ENCODE peak calls at places on chromosomes 11 and 22, in nine cellular contexts. C is AG04450, Q is lower lobe of right lung, S is cardiac muscle cell, R is right lobe of liver, Y is body of pancreas, T is A549, E is hepatocyte, A is astrocyte. U is an unnamed sample.

GRCh38 chr11:11973361-11973800 is 35.0 kb downstream of the DKK3 start:
- DNase-seq in Q (no peak), E (no peak), Y (peak; percentile 47), C (no peak), S (peak; percentile 75), T (no peak), R (peak; percentile 74), A (peak; percentile 83), U (no peak)

GRCh38 chr11:74142624-74143023 is 28.2 kb downstream of the C2CD3 start:
- DNase-seq in Y (no peak), R (no peak), T (no peak), E (no peak), Q (no peak), C (no peak), S (no peak), A (peak; percentile 70), U (no peak)

GRCh38 chr11:2507945-2508749 is 63.3 kb downstream of the KCNQ1 start:
- DNase-seq in E (no peak), S (no peak), T (no peak), A (no peak), C (no peak), Y (no peak), R (no peak), Q (no peak), U (no peak)

GRCh38 chr11:29005401-29005980 is 897.3 kb downstream of the METTL15 start:
- DNase-seq in T (no peak), E (no peak), S (no peak), A (no peak), R (no peak), C (no peak), Q (no peak), Y (no peak), U (no peak)

GRCh38 chr11:43825217-43825816 is 55.3 kb upstream of the ALKBH3 start:
- DNase-seq in S (peak; percentile 46), A (no peak), Y (peak; percentile 27), C (no peak), T (peak; percentile 10), R (no peak), E (peak; percentile 58), Q (no peak), U (no peak)

GRCh38 chr11:79082920-79083319 is 357.9 kb downstream of the TENM4 start:
- DNase-seq in A (no peak), C (no peak), Y (no peak), E (no peak), R (no peak), T (no peak), S (no peak), Q (no peak), U (no peak)

GRCh38 chr22:30325065-30325720 is 1.5 kb downstream of the TBC1D10A start:
- DNase-seq in A (peak; percentile 82), Y (peak; percentile 47), C (no peak), E (peak; percentile 91), Q (no peak), R (peak; percentile 45), S (peak; percentile 85), T (peak; percentile 47), U (no peak)

GRCh38 chr11:65169164-65169641 is 830 bp upstream of the SPDYC start:
- DNase-seq in C (no peak), Q (no peak), R (no peak), T (no peak), E (no peak), Y (no peak), A (peak; percentile 22), S (peak; percentile 69), U (peak; percentile 33)

GRCh38 chr22:29797351-29797750 is 30.2 kb downstream of the UQCR10 start:
- DNase-seq in Y (peak; percentile 43), A (no peak), R (no peak), E (no peak), C (no peak), T (no peak), Q (no peak), S (no peak), U (no peak)

GRCh38 chr11:73358071-73358470 is 18.1 kb upstream of the RELT start:
- DNase-seq in C (no peak), R (no peak), Y (no peak), S (no peak), Q (no peak), A (no peak), E (no peak), T (no peak), U (no peak)

GRCh38 chr11:105609832-105610781 is at the start of gene GRIA4:
- DNase-seq in S (peak; percentile 65), A (peak; percentile 51), T (no peak), E (peak; percentile 46), Q (peak; percentile 45), Y (peak; percentile 8), C (peak; percentile 16), R (peak; percentile 45), U (peak; percentile 17)

GRCh38 chr11:131488208-131488607 is 117.8 kb downstream of the NTM start:
- DNase-seq in Q (no peak), A (no peak), T (no peak), E (no peak), S (no peak), Y (peak; percentile 11), R (no peak), C (no peak), U (no peak)

GRCh38 chr22:38139901-38140300 is 29.4 kb upstream of the BAIAP2L2 start:
- DNase-seq in Q (no peak), R (peak; percentile 23), E (no peak), S (no peak), A (no peak), Y (no peak), T (no peak), C (no peak), U (peak; percentile 37)

GRCh38 chr22:43490311-43490710 is 78.5 kb downstream of the MPPED1 start:
- DNase-seq in S (no peak), E (no peak), C (no peak), Y (no peak), T (no peak), R (no peak), Q (no peak), A (no peak), U (no peak)

GRCh38 chr22:23774922-23775436 is 2.3 kb downstream of the MMP11 start:
- DNase-seq in Q (no peak), S (peak; percentile 75), T (no peak), C (no peak), E (peak; percentile 51), A (peak; percentile 65), R (no peak), Y (no peak), U (no peak)

GRCh38 chr11:77047007-77047927 is 13.1 kb downstream of the B3GNT6 start:
- DNase-seq in E (peak; percentile 93), Q (no peak), Y (peak; percentile 94), T (peak; percentile 69), C (peak; percentile 79), S (peak; percentile 94), R (no peak), A (peak; percentile 80), U (peak; percentile 93)
- TF ChIP-seq CTCF in E (peak; percentile 76), Q (peak; percentile 72), Y (peak; percentile 95), T (peak; percentile 93), C (peak; percentile 77), S (peak; percentile 66), R (peak; percentile 77), A (peak; percentile 89), U (peak; percentile 91)

DNA sequence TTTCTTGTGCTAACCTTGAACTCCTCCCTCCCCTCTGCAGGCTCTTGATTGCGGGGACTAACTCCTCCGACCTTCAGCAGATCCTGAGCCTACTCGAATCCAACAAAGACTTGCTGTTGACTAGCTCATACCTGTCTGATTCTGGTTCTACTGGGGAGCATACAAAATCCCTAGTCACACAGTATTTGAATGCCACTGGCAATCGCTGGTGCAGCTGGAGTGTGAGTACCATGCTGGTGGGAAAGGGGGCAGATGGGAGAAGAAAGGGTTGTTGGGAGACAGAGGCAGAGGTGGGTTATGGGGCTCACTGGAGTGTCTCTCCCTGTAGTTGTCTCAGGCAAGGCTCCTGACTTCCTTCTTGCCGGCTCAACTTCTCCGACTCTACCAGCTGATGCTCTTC is 4.4 kb downstream of the SLC3A2 start:
- DNase-seq in C (no peak), A (no peak), Q (no peak), T (no peak), R (no peak), S (no peak), E (no peak), Y (no peak), U (no peak)
- H3K4me3 ChIP-seq in C (peak overlapping the region; percentile 45), A (no peak overlapping the region), Q (peak overlapping the region; percentile 4), T (peak overlapping the region; percentile 89), R (no peak overlapping the region), S (no peak overlapping the region), E (no peak overlapping the region), Y (no peak overlapping the region), U (no peak overlapping the region)

GRCh38 chr22:48240165-48240934 is 1477.9 kb downstream of the TBC1D22A start:
- DNase-seq in C (no peak), R (no peak), S (no peak), Y (no peak), T (no peak), A (no peak), E (no peak), Q (no peak), U (no peak)

GRCh38 chr22:48242461-48242864 is 1480.0 kb downstream of the TBC1D22A start:
- DNase-seq in A (no peak), S (no peak), T (no peak), Q (no peak), R (peak; percentile 14), C (no peak), E (no peak), Y (no peak), U (no peak)

GRCh38 chr22:48240935-48241230 is 1478.4 kb downstream of the TBC1D22A start:
- DNase-seq in S (no peak), Q (no peak), T (no peak), C (no peak), E (no peak), R (peak; percentile 9), Y (no peak), A (no peak), U (no peak)

GRCh38 chr22:48239461-48240164 is 1477.2 kb downstream of the TBC1D22A start:
- DNase-seq in Q (no peak), C (no peak), E (no peak), S (no peak), T (no peak), A (no peak), R (peak; percentile 30), Y (no peak), U (no peak)

DNA sequence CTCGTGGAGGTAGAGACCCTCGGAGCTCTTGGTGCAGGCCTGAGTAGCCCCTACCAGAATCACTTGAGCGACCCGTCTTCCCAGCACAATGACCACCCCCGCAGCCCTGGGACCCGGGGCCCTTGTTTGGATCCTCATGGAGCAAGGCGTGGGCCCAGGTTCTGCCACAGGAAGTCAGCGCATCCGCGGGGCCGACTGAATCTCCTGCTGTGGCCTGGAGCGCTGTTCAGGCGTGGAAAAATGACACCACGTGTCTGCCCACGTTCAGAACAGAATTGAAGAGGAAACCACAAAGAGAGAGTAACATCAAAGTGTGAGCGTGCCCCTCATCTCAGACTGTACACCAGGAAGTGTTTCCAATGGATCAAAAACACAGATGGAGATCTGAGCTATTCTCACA is 1479.2 kb downstream of the TBC1D22A start:
- DNase-seq in R (peak; percentile 27), E (no peak), Y (no peak), T (no peak), A (no peak), Q (no peak), S (no peak), C (no peak), U (no peak)
- H3K9me3 ChIP-seq in R (no peaks in the 10 kb centered on the region), E (no peaks in the 10 kb centered on the region), Y (no peaks in the 10 kb centered on the region), T (no peaks in the 10 kb centered on the region), A (peaks cover 9% of the 10 kb centered on the region), Q (no peaks in the 10 kb centered on the region), S (no peaks in the 10 kb centered on the region), C (peaks cover 91% of the 10 kb centered on the region), U (peaks cover 3% of the 10 kb centered on the region)

DNA sequence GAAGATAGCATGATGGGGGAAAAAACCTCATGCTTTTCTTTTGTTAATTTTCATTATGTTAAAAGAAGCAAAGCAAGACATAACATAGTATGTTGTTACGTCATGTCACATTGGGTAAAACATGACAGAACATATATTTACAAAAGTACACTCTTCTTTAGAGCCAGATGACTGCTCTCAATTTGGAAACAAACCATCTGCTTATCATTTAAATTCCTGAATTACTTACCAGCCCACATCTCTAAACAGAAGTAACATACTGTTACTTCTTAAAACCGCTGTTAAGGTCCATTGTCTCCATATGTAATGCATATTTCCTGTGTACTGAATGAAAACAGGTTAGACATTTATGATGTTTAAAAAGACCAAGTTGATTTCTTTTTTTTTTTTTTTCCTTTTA is 100.0 kb downstream of the TMEM135 start:
- DNase-seq in Y (no peak), S (peak; percentile 74), Q (no peak), C (peak; percentile 27), R (no peak), A (peak; percentile 10), E (no peak), T (no peak), U (no peak)
- TF ChIP-seq CTCF in Y (no peak), S (no peak), Q (no peak), C (no peak), R (no peak), A (no peak), E (no peak), T (no peak), U (no peak)